ENCODE peak calls at places on chromosomes 7 and 10, in ten cellular contexts. F, R, P, Q, W, O, G, M, J and A are unnamed samples.

GRCh38 chr7:82067628-82068264 is 297.9 kb upstream of the HGF start:
- DNase-seq in G (no peak), P (no peak), M (no peak), W (no peak), J (no peak), R (no peak), Q (no peak), F (no peak), O (no peak), A (no peak)

GRCh38 chr7:6026011-6026819 is 5.0 kb upstream of the ANKRD61 start:
- DNase-seq in W (peak; percentile 73), J (peak; percentile 74), F (peak; percentile 75), R (peak; percentile 74), G (peak; percentile 72), M (peak; percentile 48), P (peak; percentile 71), Q (peak; percentile 63), O (peak; percentile 70), A (peak; percentile 32)

GRCh38 chr7:69781412-69781846 is 183.2 kb downstream of the AUTS2 start:
- DNase-seq in F (peak; percentile 25), O (no peak), W (no peak), J (no peak), G (no peak), P (no peak), Q (no peak), M (no peak), R (no peak), A (peak; percentile 34)

GRCh38 chr10:94088926-94089381 is 95.2 kb downstream of the PLCE1 start:
- DNase-seq in P (peak; percentile 79), Q (no peak), O (no peak), F (no peak), G (no peak), J (no peak), M (no peak), W (no peak), R (no peak), A (peak; percentile 53)

GRCh38 chr10:116240551-116240950 is 32.5 kb downstream of the GFRA1 start:
- DNase-seq in P (no peak), Q (no peak), F (no peak), R (no peak), O (no peak), G (no peak), J (no peak), W (no peak), M (no peak), A (no peak)

GRCh38 chr7:36809064-36809463 is 84.8 kb upstream of the AOAH start:
- DNase-seq in O (no peak), W (no peak), Q (no peak), P (no peak), G (no peak), M (no peak), R (no peak), F (no peak), J (no peak), A (no peak)

GRCh38 chr10:22325272-22325947 is 4.5 kb downstream of the BMI1 start:
- DNase-seq in W (peak; percentile 92), G (peak; percentile 86), F (peak; percentile 80), P (peak; percentile 75), R (peak; percentile 87), J (peak; percentile 80), O (peak; percentile 82), M (peak; percentile 64), Q (peak; percentile 73), A (peak; percentile 74)

GRCh38 chr7:79673421-79673820 is 220.0 kb upstream of the MAGI2 start:
- DNase-seq in J (no peak), G (no peak), P (no peak), O (no peak), M (no peak), Q (no peak), W (no peak), F (no peak), R (no peak), A (no peak)

GRCh38 chr10:115141254-115141653 is 48.1 kb downstream of the ATRNL1 start:
- DNase-seq in W (peak; percentile 4), M (no peak), F (no peak), R (no peak), P (no peak), Q (no peak), G (no peak), O (no peak), J (no peak), A (peak; percentile 28)

GRCh38 chr7:91852263-91852741 is 28.2 kb downstream of the MTERF1 start:
- DNase-seq in F (no peak), P (peak; percentile 65), Q (no peak), J (no peak), G (peak; percentile 27), O (peak; percentile 11), R (no peak), W (no peak), M (no peak), A (peak; percentile 47)

GRCh38 chr10:100743626-100744135 is 1.7 kb upstream of the PAX2 start:
- DNase-seq in P (peak; percentile 39), R (peak; percentile 84), Q (no peak), W (peak; percentile 85), F (no peak), G (peak; percentile 71), M (no peak), O (peak; percentile 79), J (peak; percentile 31), A (peak; percentile 76)

GRCh38 chr7:150435390-150436073 is 14.9 kb upstream of the GIMAP8 start:
- DNase-seq in P (no peak), J (no peak), O (peak; percentile 84), F (no peak), W (no peak), Q (no peak), M (no peak), G (no peak), R (no peak), A (no peak)

GRCh38 chr10:117476716-117477115 is 65.8 kb upstream of the EMX2 start:
- DNase-seq in M (no peak), W (no peak), F (no peak), Q (no peak), G (no peak), R (no peak), P (no peak), J (no peak), O (no peak), A (no peak)

GRCh38 chr7:30173058-30173897 is 38.5 kb downstream of the MTURN start:
- DNase-seq in O (no peak), G (no peak), P (peak; percentile 76), F (peak; percentile 74), M (no peak), J (peak; percentile 75), W (peak; percentile 87), R (no peak), Q (peak; percentile 95), A (peak; percentile 75)

GRCh38 chr7:75663302-75663907 is 75.3 kb downstream of the HIP1 start:
- DNase-seq in G (no peak), P (no peak), O (no peak), Q (no peak), J (no peak), F (no peak), M (no peak), W (no peak), R (no peak), A (no peak)

GRCh38 chr10:4141471-4141870 is 356.5 kb upstream of the KLF6 start:
- DNase-seq in P (no peak), G (peak; percentile 40), R (no peak), M (no peak), W (no peak), F (no peak), O (no peak), J (no peak), Q (no peak), A (peak; percentile 59)

GRCh38 chr7:74164985-74165456 is 9.1 kb upstream of the EIF4H start:
- DNase-seq in W (no peak), M (no peak), G (peak; percentile 49), J (no peak), R (no peak), P (no peak), O (no peak), Q (no peak), F (no peak), A (peak; percentile 34)

GRCh38 chr10:74705361-74705980 is 120.9 kb upstream of the KAT6B start:
- DNase-seq in W (no peak), Q (no peak), P (no peak), O (no peak), F (no peak), M (no peak), G (no peak), R (no peak), J (no peak), A (no peak)

GRCh38 chr10:122251459-122252255 is 19.4 kb upstream of the BTBD16 start:
- DNase-seq in G (no peak), J (no peak), R (no peak), M (no peak), Q (no peak), P (no peak), F (no peak), O (no peak), W (no peak), A (no peak)

GRCh38 chr10:69327463-69328345 is 49.4 kb downstream of the HK1 start:
- DNase-seq in P (no peak), O (peak; percentile 61), W (no peak), F (peak; percentile 77), J (peak; percentile 77), R (no peak), M (no peak), G (no peak), Q (no peak), A (peak; percentile 78)

GRCh38 chr7:17044396-17044795 is 162.6 kb upstream of the AGR3 start:
- DNase-seq in F (no peak), R (no peak), Q (no peak), G (no peak), W (no peak), M (no peak), O (no peak), J (no peak), P (no peak), A (no peak)

GRCh38 chr7:15725036-15725435 is 38.6 kb upstream of the MEOX2 start:
- DNase-seq in P (no peak), G (no peak), O (no peak), R (no peak), Q (no peak), F (no peak), M (no peak), W (no peak), J (no peak), A (no peak)

GRCh38 chr10:126250527-126251310 is 137.6 kb downstream of the ADAM12 start:
- DNase-seq in Q (no peak), G (no peak), M (no peak), J (no peak), P (no peak), W (no peak), F (no peak), O (no peak), R (no peak), A (peak; percentile 76)

GRCh38 chr7:123275036-123275753 is 75.4 kb upstream of the SLC13A1 start:
- DNase-seq in G (no peak), F (no peak), Q (no peak), P (no peak), R (no peak), J (no peak), M (no peak), O (no peak), W (peak; percentile 17), A (peak; percentile 93)

GRCh38 chr7:29642494-29643155 is 79.0 kb downstream of the PRR15 start:
- DNase-seq in O (no peak), G (no peak), F (no peak), M (no peak), R (no peak), J (no peak), P (no peak), W (no peak), Q (no peak), A (no peak)